ENCODE peak calls at places on chromosomes 13 and 19, in nine cellular contexts. G is breast epithelium, T is stomach, V is transverse colon, K is psoas muscle, U is heart left ventricle, L is DND-41, I is tibial artery, P is heart right ventricle. W is an unnamed sample.

GRCh38 chr13:76035711-76036110 is 399.6 kb downstream of the LMO7 start:
- DNase-seq in I (no peak), G (no peak), V (no peak), U (no peak), K (no peak), P (no peak), T (no peak), L (no peak), W (no peak)

GRCh38 chr19:15180451-15181390 is 20.1 kb downstream of the NOTCH3 start:
- DNase-seq in G (no peak), L (no peak), K (no peak), P (peak; percentile 54), T (peak; percentile 70), V (peak; percentile 51), I (no peak), U (no peak), W (no peak)

GRCh38 chr13:99425485-99426341 is 75.6 kb upstream of the TM9SF2 start:
- DNase-seq in U (no peak), G (no peak), I (no peak), L (peak; percentile 88), K (no peak), P (no peak), T (peak; percentile 37), V (peak; percentile 64), W (no peak)

GRCh38 chr19:35216833-35217707 is 11.5 kb downstream of the FAM187B start:
- DNase-seq in I (no peak), T (peak; percentile 60), G (no peak), V (peak; percentile 65), U (no peak), P (no peak), L (no peak), K (no peak), W (no peak)

GRCh38 chr13:23655321-23655720 is 85.1 kb downstream of the TNFRSF19 start:
- DNase-seq in U (no peak), G (no peak), L (no peak), V (no peak), P (no peak), T (no peak), I (no peak), K (no peak), W (no peak)

GRCh38 chr19:51664997-51665396 is 18.4 kb upstream of the SIGLEC14 start:
- DNase-seq in V (no peak), L (no peak), T (no peak), G (no peak), P (no peak), U (no peak), I (no peak), K (no peak), W (no peak)

GRCh38 chr13:111489301-111489700 is 168.9 kb downstream of the TEX29 start:
- DNase-seq in K (no peak), V (no peak), T (peak; percentile 18), P (no peak), I (no peak), L (no peak), U (no peak), G (peak; percentile 48), W (no peak)

GRCh38 chr19:55466246-55466614 is 1.7 kb upstream of the C19orf85 start:
- DNase-seq in V (no peak), K (no peak), L (no peak), P (peak; percentile 4), U (no peak), G (no peak), T (no peak), I (no peak), W (no peak)

GRCh38 chr19:34481861-34482379 is 362 bp downstream of the WTIP start:
- DNase-seq in P (peak; percentile 46), L (no peak), U (no peak), T (no peak), G (no peak), K (no peak), I (peak; percentile 75), V (no peak), W (peak; percentile 34)

DNA sequence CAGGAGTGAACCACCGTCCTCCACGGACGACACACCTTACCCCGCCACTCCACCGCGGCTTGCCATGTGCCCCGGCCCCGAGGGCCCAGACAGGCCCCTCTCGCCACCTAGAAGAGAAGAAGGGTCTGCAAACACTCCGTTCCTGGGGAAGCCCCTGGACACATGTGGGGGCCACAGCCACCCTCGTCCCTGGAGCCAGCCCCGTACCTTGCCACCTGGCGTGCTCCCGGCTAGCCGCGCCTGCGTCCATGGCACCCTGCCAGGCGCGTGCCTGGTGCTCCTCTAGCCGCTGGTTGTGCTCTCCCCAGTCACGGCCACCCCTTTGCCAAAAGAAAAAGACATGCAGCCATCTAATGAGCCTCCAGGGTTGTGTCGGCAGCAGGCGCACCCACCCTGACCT is 19.9 kb upstream of the TINCR start:
- DNase-seq in P (no peak), G (no peak), L (no peak), V (no peak), K (no peak), I (no peak), U (no peak), T (no peak), W (no peak)
- TF ChIP-seq CTCF in P (no peak), G (no peak), L (no peak), V (no peak), K (no peak), I (no peak), U (no peak), T (no peak), W (no peak)

GRCh38 chr19:47509973-47510372 is 4.9 kb downstream of the NAPA start:
- DNase-seq in U (no peak), K (peak; percentile 55), L (no peak), G (peak; percentile 78), V (no peak), P (no peak), T (peak; percentile 67), I (peak; percentile 92), W (peak; percentile 54)

GRCh38 chr19:47510516-47511127 is 4.2 kb downstream of the NAPA start:
- DNase-seq in K (no peak), I (no peak), G (no peak), T (no peak), P (no peak), L (no peak), V (no peak), U (peak; percentile 28), W (no peak)

GRCh38 chr19:47511681-47512080 is 3.2 kb downstream of the NAPA start:
- DNase-seq in G (no peak), K (peak; percentile 60), L (no peak), T (no peak), U (peak; percentile 56), P (no peak), V (no peak), I (no peak), W (no peak)

GRCh38 chr19:47512183-47512947 is 2.5 kb downstream of the NAPA start:
- DNase-seq in L (no peak), K (no peak), I (no peak), T (peak; percentile 83), G (no peak), V (peak; percentile 77), P (no peak), U (no peak), W (no peak)

DNA sequence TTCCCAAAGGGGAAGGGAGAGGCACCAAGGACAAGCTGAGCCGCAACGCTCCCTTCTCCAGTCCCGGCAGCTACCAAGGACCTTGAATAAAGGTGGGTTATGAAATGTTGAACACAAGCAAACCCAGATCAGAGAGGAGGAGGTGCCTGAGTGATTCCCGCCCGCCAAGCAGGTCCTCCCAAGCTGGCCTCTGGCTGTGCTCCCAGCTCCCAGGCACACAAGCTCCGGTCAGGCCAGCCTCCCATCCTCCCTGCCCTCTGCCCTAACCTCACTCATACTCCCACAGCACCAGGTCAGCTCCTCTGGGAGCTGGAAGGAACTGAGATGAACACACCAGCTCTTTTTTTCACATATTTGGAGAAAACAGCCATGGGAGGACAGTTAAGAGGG is 3.7 kb downstream of the NAPA start:
- DNase-seq in P (peak; percentile 65), L (no peak), K (peak; percentile 52), I (no peak), G (no peak), T (peak; percentile 65), V (no peak), U (peak; percentile 77), W (no peak)
- H3K27ac ChIP-seq in P (no peak overlapping the region), L (no peak overlapping the region), K (peak overlapping the region; percentile 99), I (peak overlapping the region; percentile 97), G (peak overlapping the region; percentile 99), T (peak overlapping the region; percentile 99), V (peak overlapping the region; percentile 84), U (peak overlapping the region; percentile 97), W (peak overlapping the region; percentile 96)

GRCh38 chr13:28657784-28658538 is 969 bp upstream of the POMP start:
- DNase-seq in G (no peak), I (no peak), L (no peak), U (no peak), K (no peak), P (no peak), T (no peak), V (no peak), W (no peak)

GRCh38 chr13:28658539-28658795 is 463 bp upstream of the POMP start:
- DNase-seq in I (no peak), P (no peak), G (no peak), T (no peak), U (no peak), K (no peak), V (no peak), L (no peak), W (no peak)

GRCh38 chr13:28658796-28659610 is at the start of gene POMP:
- DNase-seq in I (peak; percentile 96), V (peak; percentile 94), L (peak; percentile 95), U (peak; percentile 96), K (peak; percentile 95), P (peak; percentile 96), G (peak; percentile 89), T (peak; percentile 93), W (peak; percentile 87)

GRCh38 chr13:28655566-28655965 is 3.4 kb upstream of the POMP start:
- DNase-seq in P (no peak), G (no peak), U (no peak), V (no peak), I (no peak), T (no peak), L (no peak), K (no peak), W (no peak)

GRCh38 chr13:28659611-28659970 is 661 bp downstream of the POMP start:
- DNase-seq in T (no peak), K (no peak), U (no peak), L (no peak), P (no peak), G (no peak), V (no peak), I (no peak), W (peak; percentile 36)
- TF ChIP-seq CTCF in T (no peak), K (no peak), U (no peak), L (no peak), P (no peak), G (no peak), V (no peak), I (no peak), W (no peak)

DNA sequence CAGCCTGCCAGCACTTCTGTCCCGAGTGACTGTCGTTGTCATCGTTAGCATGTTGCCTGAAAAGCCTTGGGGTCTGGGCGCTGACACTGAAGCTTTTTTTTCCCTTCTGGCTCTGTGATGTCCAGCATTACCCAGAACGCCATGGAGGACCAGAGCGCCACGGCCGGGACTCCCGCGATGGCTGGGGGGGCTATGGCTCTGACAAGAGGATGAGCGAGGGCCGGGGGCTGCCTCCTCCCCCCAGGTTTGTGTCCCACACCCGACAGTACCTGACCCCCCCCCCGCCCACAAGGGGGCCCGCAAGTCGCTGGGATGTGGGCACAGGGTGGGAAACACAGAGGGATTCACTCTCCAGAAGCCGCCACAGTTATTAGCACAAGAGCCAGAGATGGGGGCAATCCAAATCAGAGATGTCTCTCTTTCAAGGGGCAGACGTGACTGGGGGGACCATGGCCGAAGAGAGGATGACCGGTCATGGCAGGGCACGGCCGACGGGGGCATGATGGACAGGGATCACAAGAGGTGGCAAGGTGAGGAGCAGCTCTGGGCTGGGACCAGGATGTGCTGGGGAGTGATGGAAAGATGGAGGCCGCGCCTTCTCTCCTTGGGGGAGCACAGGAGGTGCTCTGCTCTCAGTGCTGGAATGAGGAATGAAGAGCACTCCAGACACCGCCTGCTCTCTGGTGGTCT is 13.2 kb downstream of the MICOS13 start:
- DNase-seq in G (no peak), L (no peak), V (no peak), I (no peak), K (no peak), U (no peak), P (no peak), T (no peak), W (no peak)
- H3K27ac ChIP-seq in G (no peak overlapping the region), L (no peak overlapping the region), V (no peak overlapping the region), I (no peak overlapping the region), K (no peak overlapping the region), U (no peak overlapping the region), P (no peak overlapping the region), T (no peak overlapping the region), W (peak overlapping the region; percentile 16)